ENCODE peak calls at places on chromosomes 16 and 17, in four cellular contexts. One of them, this sample, is unnamed.

GRCh38 chr17:767076-767475 is 15.0 kb downstream of the GLOD4 start:
- DNase-seq in stimulated activated CD4-positive, alpha-beta T cell treated with anti-CD3 and anti-CD28 coated beads, TNF-alpha, amount 100 ng/mL, for 48 hours: no peak
- DNase-seq in GM13977: no peak
- DNase-seq in cardiac fibroblast: no peak
- DNase-seq in this sample: no peak

GRCh38 chr16:31157136-31157535 is 7.3 kb upstream of the PRSS36 start:
- DNase-seq in cardiac fibroblast: no peak
- DNase-seq in GM13977: no peak
- DNase-seq in stimulated activated CD4-positive, alpha-beta T cell treated with anti-CD3 and anti-CD28 coated beads, TNF-alpha, amount 100 ng/mL, for 48 hours: no peak
- DNase-seq in this sample: no peak

GRCh38 chr16:65119905-65120341 is 1.9 kb downstream of the CDH11 start:
- DNase-seq in cardiac fibroblast: peak
- DNase-seq in stimulated activated CD4-positive, alpha-beta T cell treated with anti-CD3 and anti-CD28 coated beads, TNF-alpha, amount 100 ng/mL, for 48 hours: no peak
- DNase-seq in GM13977: no peak
- DNase-seq in this sample: no peak

GRCh38 chr17:78239489-78239931 is 8.1 kb downstream of the TMEM235 start:
- DNase-seq in GM13977: no peak
- DNase-seq in cardiac fibroblast: no peak
- DNase-seq in stimulated activated CD4-positive, alpha-beta T cell treated with anti-CD3 and anti-CD28 coated beads, TNF-alpha, amount 100 ng/mL, for 48 hours: no peak
- DNase-seq in this sample: no peak

GRCh38 chr16:89823087-89823823 is 5.0 kb upstream of the SPIRE2 start:
- DNase-seq in cardiac fibroblast: no peak
- DNase-seq in stimulated activated CD4-positive, alpha-beta T cell treated with anti-CD3 and anti-CD28 coated beads, TNF-alpha, amount 100 ng/mL, for 48 hours: no peak
- DNase-seq in GM13977: no peak
- DNase-seq in this sample: no peak

GRCh38 chr16:1428511-1428910 is 2.4 kb upstream of the PERCC1 start:
- DNase-seq in GM13977: peak
- DNase-seq in stimulated activated CD4-positive, alpha-beta T cell treated with anti-CD3 and anti-CD28 coated beads, TNF-alpha, amount 100 ng/mL, for 48 hours: no peak
- DNase-seq in cardiac fibroblast: peak
- DNase-seq in this sample: no peak

GRCh38 chr17:81396722-81397313 is 1.6 kb downstream of the BAHCC1 start:
- DNase-seq in GM13977: no peak
- DNase-seq in cardiac fibroblast: peak
- DNase-seq in stimulated activated CD4-positive, alpha-beta T cell treated with anti-CD3 and anti-CD28 coated beads, TNF-alpha, amount 100 ng/mL, for 48 hours: no peak
- DNase-seq in this sample: no peak

GRCh38 chr16:85088570-85089214 is 23.6 kb downstream of the CIBAR2 start:
- DNase-seq in stimulated activated CD4-positive, alpha-beta T cell treated with anti-CD3 and anti-CD28 coated beads, TNF-alpha, amount 100 ng/mL, for 48 hours: no peak
- DNase-seq in GM13977: no peak
- DNase-seq in cardiac fibroblast: no peak
- DNase-seq in this sample: no peak

GRCh38 chr16:58393138-58393504 is 850 bp downstream of the GINS3 start:
- DNase-seq in stimulated activated CD4-positive, alpha-beta T cell treated with anti-CD3 and anti-CD28 coated beads, TNF-alpha, amount 100 ng/mL, for 48 hours: no peak
- DNase-seq in GM13977: peak
- DNase-seq in cardiac fibroblast: peak
- DNase-seq in this sample: no peak

GRCh38 chr16:72073831-72074230 is 10.8 kb downstream of the HPR start:
- DNase-seq in stimulated activated CD4-positive, alpha-beta T cell treated with anti-CD3 and anti-CD28 coated beads, TNF-alpha, amount 100 ng/mL, for 48 hours: no peak
- DNase-seq in cardiac fibroblast: no peak
- DNase-seq in GM13977: no peak
- DNase-seq in this sample: no peak

GRCh38 chr17:1977583-1978395 is 47.3 kb downstream of the RTN4RL1 start:
- DNase-seq in GM13977: no peak
- DNase-seq in cardiac fibroblast: no peak
- DNase-seq in stimulated activated CD4-positive, alpha-beta T cell treated with anti-CD3 and anti-CD28 coated beads, TNF-alpha, amount 100 ng/mL, for 48 hours: no peak
- DNase-seq in this sample: no peak

GRCh38 chr17:17398188-17398927 is 78.4 kb upstream of the MED9 start:
- DNase-seq in stimulated activated CD4-positive, alpha-beta T cell treated with anti-CD3 and anti-CD28 coated beads, TNF-alpha, amount 100 ng/mL, for 48 hours: no peak
- DNase-seq in cardiac fibroblast: peak
- DNase-seq in GM13977: no peak
- DNase-seq in this sample: no peak

GRCh38 chr16:15578824-15579223 is 64.1 kb downstream of the MARF1 start:
- DNase-seq in cardiac fibroblast: no peak
- DNase-seq in stimulated activated CD4-positive, alpha-beta T cell treated with anti-CD3 and anti-CD28 coated beads, TNF-alpha, amount 100 ng/mL, for 48 hours: no peak
- DNase-seq in GM13977: no peak
- DNase-seq in this sample: no peak

GRCh38 chr16:1488619-1489018 is at the start of gene PTX4:
- DNase-seq in GM13977: no peak
- DNase-seq in stimulated activated CD4-positive, alpha-beta T cell treated with anti-CD3 and anti-CD28 coated beads, TNF-alpha, amount 100 ng/mL, for 48 hours: no peak
- DNase-seq in cardiac fibroblast: no peak
- DNase-seq in this sample: no peak

GRCh38 chr17:1590031-1590746 is 27.6 kb upstream of the PITPNA start:
- DNase-seq in cardiac fibroblast: peak
- DNase-seq in stimulated activated CD4-positive, alpha-beta T cell treated with anti-CD3 and anti-CD28 coated beads, TNF-alpha, amount 100 ng/mL, for 48 hours: no peak
- DNase-seq in GM13977: peak
- DNase-seq in this sample: no peak

GRCh38 chr16:24980077-24980793 is 34.9 kb downstream of the ARHGAP17 start:
- DNase-seq in GM13977: peak
- DNase-seq in cardiac fibroblast: no peak
- DNase-seq in stimulated activated CD4-positive, alpha-beta T cell treated with anti-CD3 and anti-CD28 coated beads, TNF-alpha, amount 100 ng/mL, for 48 hours: peak
- DNase-seq in this sample: peak

GRCh38 chr16:66859397-66860068 is 15.3 kb downstream of the CA7 start:
- DNase-seq in GM13977: peak
- DNase-seq in cardiac fibroblast: no peak
- DNase-seq in stimulated activated CD4-positive, alpha-beta T cell treated with anti-CD3 and anti-CD28 coated beads, TNF-alpha, amount 100 ng/mL, for 48 hours: no peak
- DNase-seq in this sample: no peak

GRCh38 chr17:68762911-68763310 is 161.7 kb upstream of the FAM20A start:
- DNase-seq in stimulated activated CD4-positive, alpha-beta T cell treated with anti-CD3 and anti-CD28 coated beads, TNF-alpha, amount 100 ng/mL, for 48 hours: no peak
- DNase-seq in GM13977: no peak
- DNase-seq in cardiac fibroblast: no peak
- DNase-seq in this sample: no peak

GRCh38 chr16:47069841-47070584 is 73.7 kb downstream of the NETO2 start:
- DNase-seq in GM13977: no peak
- DNase-seq in cardiac fibroblast: no peak
- DNase-seq in stimulated activated CD4-positive, alpha-beta T cell treated with anti-CD3 and anti-CD28 coated beads, TNF-alpha, amount 100 ng/mL, for 48 hours: no peak
- DNase-seq in this sample: no peak

GRCh38 chr17:39742856-39743436 is 5.2 kb downstream of the GRB7 start:
- DNase-seq in cardiac fibroblast: no peak
- DNase-seq in stimulated activated CD4-positive, alpha-beta T cell treated with anti-CD3 and anti-CD28 coated beads, TNF-alpha, amount 100 ng/mL, for 48 hours: no peak
- DNase-seq in GM13977: no peak
- DNase-seq in this sample: no peak

GRCh38 chr17:4412933-4413831 is 20.6 kb upstream of the SPNS3 start:
- DNase-seq in cardiac fibroblast: peak
- DNase-seq in stimulated activated CD4-positive, alpha-beta T cell treated with anti-CD3 and anti-CD28 coated beads, TNF-alpha, amount 100 ng/mL, for 48 hours: peak
- DNase-seq in GM13977: peak
- DNase-seq in this sample: peak

GRCh38 chr16:19127674-19128131 is 13.9 kb downstream of the ITPRIPL2 start:
- DNase-seq in GM13977: no peak
- DNase-seq in stimulated activated CD4-positive, alpha-beta T cell treated with anti-CD3 and anti-CD28 coated beads, TNF-alpha, amount 100 ng/mL, for 48 hours: no peak
- DNase-seq in cardiac fibroblast: no peak
- DNase-seq in this sample: no peak

GRCh38 chr16:12423151-12423550 is 380.5 kb downstream of the CPPED1 start:
- DNase-seq in GM13977: no peak
- DNase-seq in stimulated activated CD4-positive, alpha-beta T cell treated with anti-CD3 and anti-CD28 coated beads, TNF-alpha, amount 100 ng/mL, for 48 hours: no peak
- DNase-seq in cardiac fibroblast: no peak
- DNase-seq in this sample: no peak

GRCh38 chr17:63275318-63275967 is 170.7 kb downstream of the CYB561 start:
- DNase-seq in GM13977: no peak
- DNase-seq in cardiac fibroblast: peak
- DNase-seq in stimulated activated CD4-positive, alpha-beta T cell treated with anti-CD3 and anti-CD28 coated beads, TNF-alpha, amount 100 ng/mL, for 48 hours: no peak
- DNase-seq in this sample: no peak

GRCh38 chr16:58025351-58026138 is at the start of gene MMP15:
- DNase-seq in cardiac fibroblast: peak
- DNase-seq in stimulated activated CD4-positive, alpha-beta T cell treated with anti-CD3 and anti-CD28 coated beads, TNF-alpha, amount 100 ng/mL, for 48 hours: peak
- DNase-seq in GM13977: peak
- DNase-seq in this sample: no peak

GRCh38 chr17:72566671-72567484 is 446.1 kb downstream of the SOX9 start:
- DNase-seq in stimulated activated CD4-positive, alpha-beta T cell treated with anti-CD3 and anti-CD28 coated beads, TNF-alpha, amount 100 ng/mL, for 48 hours: no peak
- DNase-seq in cardiac fibroblast: no peak
- DNase-seq in GM13977: no peak
- DNase-seq in this sample: no peak

GRCh38 chr17:75289832-75290337 is 652 bp upstream of the SLC25A19 start:
- DNase-seq in GM13977: no peak
- DNase-seq in stimulated activated CD4-positive, alpha-beta T cell treated with anti-CD3 and anti-CD28 coated beads, TNF-alpha, amount 100 ng/mL, for 48 hours: peak
- DNase-seq in cardiac fibroblast: peak
- DNase-seq in this sample: no peak

GRCh38 chr17:1797323-1797722 is 32.4 kb downstream of the SMYD4 start:
- DNase-seq in stimulated activated CD4-positive, alpha-beta T cell treated with anti-CD3 and anti-CD28 coated beads, TNF-alpha, amount 100 ng/mL, for 48 hours: no peak
- DNase-seq in GM13977: no peak
- DNase-seq in cardiac fibroblast: no peak
- DNase-seq in this sample: no peak

GRCh38 chr17:74775409-74776043 is 619 bp downstream of the NAT9 start:
- DNase-seq in cardiac fibroblast: no peak
- DNase-seq in GM13977: no peak
- DNase-seq in stimulated activated CD4-positive, alpha-beta T cell treated with anti-CD3 and anti-CD28 coated beads, TNF-alpha, amount 100 ng/mL, for 48 hours: no peak
- DNase-seq in this sample: no peak

GRCh38 chr16:83113317-83113716 is 486.5 kb downstream of the CDH13 start:
- DNase-seq in stimulated activated CD4-positive, alpha-beta T cell treated with anti-CD3 and anti-CD28 coated beads, TNF-alpha, amount 100 ng/mL, for 48 hours: no peak
- DNase-seq in GM13977: no peak
- DNase-seq in cardiac fibroblast: peak
- DNase-seq in this sample: no peak

GRCh38 chr16:28167221-28167620 is 44.5 kb downstream of the XPO6 start:
- DNase-seq in GM13977: no peak
- DNase-seq in stimulated activated CD4-positive, alpha-beta T cell treated with anti-CD3 and anti-CD28 coated beads, TNF-alpha, amount 100 ng/mL, for 48 hours: no peak
- DNase-seq in cardiac fibroblast: no peak
- DNase-seq in this sample: no peak

GRCh38 chr16:67993207-67994036 is 5.9 kb downstream of the DPEP2 start:
- DNase-seq in cardiac fibroblast: peak
- DNase-seq in stimulated activated CD4-positive, alpha-beta T cell treated with anti-CD3 and anti-CD28 coated beads, TNF-alpha, amount 100 ng/mL, for 48 hours: peak
- DNase-seq in GM13977: peak
- DNase-seq in this sample: peak

GRCh38 chr17:80104321-80104955 is 3.1 kb downstream of the GAA start:
- DNase-seq in GM13977: no peak
- DNase-seq in stimulated activated CD4-positive, alpha-beta T cell treated with anti-CD3 and anti-CD28 coated beads, TNF-alpha, amount 100 ng/mL, for 48 hours: no peak
- DNase-seq in cardiac fibroblast: peak
- DNase-seq in this sample: no peak